ENCODE peak calls at places on chromosome 16, in eight cellular contexts. One of them, this sample, is unnamed.

GRCh38 chr16:31537362-31537921 is 9.7 kb downstream of the AHSP start:
- DNase-seq in fibroblast of lung: no peak
- DNase-seq in cardiac muscle cell: peak
- DNase-seq in HFF-Myc: no peak
- DNase-seq in IMR-90: no peak
- DNase-seq in cardiac fibroblast: no peak
- DNase-seq in AG09309: no peak
- DNase-seq in vagina: no peak
- DNase-seq in this sample: no peak

GRCh38 chr16:14629612-14629918 is 495 bp downstream of the PARN start:
- DNase-seq in fibroblast of lung: peak
- DNase-seq in cardiac muscle cell: no peak
- DNase-seq in HFF-Myc: no peak
- DNase-seq in IMR-90: no peak
- DNase-seq in cardiac fibroblast: no peak
- DNase-seq in AG09309: no peak
- DNase-seq in vagina: no peak
- DNase-seq in this sample: no peak

GRCh38 chr16:55391760-55392375 is 67.9 kb downstream of the IRX6 start:
- DNase-seq in fibroblast of lung: no peak
- DNase-seq in cardiac muscle cell: no peak
- DNase-seq in HFF-Myc: no peak
- DNase-seq in IMR-90: no peak
- DNase-seq in cardiac fibroblast: no peak
- DNase-seq in AG09309: no peak
- DNase-seq in vagina: no peak
- DNase-seq in this sample: no peak

GRCh38 chr16:77591347-77591746 is 131.0 kb upstream of the NUDT7 start:
- DNase-seq in fibroblast of lung: no peak
- DNase-seq in cardiac muscle cell: no peak
- DNase-seq in HFF-Myc: no peak
- DNase-seq in IMR-90: no peak
- DNase-seq in cardiac fibroblast: no peak
- DNase-seq in AG09309: no peak
- DNase-seq in vagina: no peak
- DNase-seq in this sample: no peak

GRCh38 chr16:68920349-68920748 is 77.0 kb downstream of the TANGO6 start:
- DNase-seq in fibroblast of lung: no peak
- DNase-seq in cardiac muscle cell: no peak
- DNase-seq in HFF-Myc: no peak
- DNase-seq in IMR-90: no peak
- DNase-seq in cardiac fibroblast: no peak
- DNase-seq in AG09309: no peak
- DNase-seq in vagina: no peak
- DNase-seq in this sample: no peak

GRCh38 chr16:72947379-72948237 is 100.3 kb downstream of the ZFHX3 start:
- DNase-seq in fibroblast of lung: peak
- DNase-seq in cardiac muscle cell: no peak
- DNase-seq in HFF-Myc: no peak
- DNase-seq in IMR-90: no peak
- DNase-seq in cardiac fibroblast: no peak
- DNase-seq in AG09309: no peak
- DNase-seq in vagina: no peak
- DNase-seq in this sample: no peak

GRCh38 chr16:66619036-66619435 is 14.5 kb downstream of the CMTM3 start:
- DNase-seq in fibroblast of lung: peak
- DNase-seq in cardiac muscle cell: peak
- DNase-seq in HFF-Myc: no peak
- DNase-seq in IMR-90: peak
- DNase-seq in cardiac fibroblast: peak
- DNase-seq in AG09309: no peak
- DNase-seq in vagina: no peak
- DNase-seq in this sample: peak

GRCh38 chr16:22683730-22684280 is 130.2 kb upstream of the HS3ST2 start:
- DNase-seq in fibroblast of lung: no peak
- DNase-seq in cardiac muscle cell: no peak
- DNase-seq in HFF-Myc: no peak
- DNase-seq in IMR-90: no peak
- DNase-seq in cardiac fibroblast: no peak
- DNase-seq in AG09309: no peak
- DNase-seq in vagina: no peak
- DNase-seq in this sample: no peak

GRCh38 chr16:64051826-64052225 is 1070.0 kb downstream of the CDH11 start:
- DNase-seq in fibroblast of lung: peak
- DNase-seq in cardiac muscle cell: peak
- DNase-seq in HFF-Myc: peak
- DNase-seq in IMR-90: no peak
- DNase-seq in cardiac fibroblast: peak
- DNase-seq in AG09309: no peak
- DNase-seq in vagina: no peak
- DNase-seq in this sample: peak

GRCh38 chr16:56193951-56194726 is 2.9 kb downstream of the GNAO1 start:
- DNase-seq in fibroblast of lung: peak
- DNase-seq in cardiac muscle cell: peak
- DNase-seq in HFF-Myc: no peak
- DNase-seq in IMR-90: peak
- DNase-seq in cardiac fibroblast: peak
- DNase-seq in AG09309: no peak
- DNase-seq in vagina: peak
- DNase-seq in this sample: peak

GRCh38 chr16:57981636-57982035 is 10.7 kb upstream of the CNGB1 start:
- DNase-seq in fibroblast of lung: no peak
- DNase-seq in cardiac muscle cell: no peak
- DNase-seq in HFF-Myc: no peak
- DNase-seq in IMR-90: no peak
- DNase-seq in cardiac fibroblast: no peak
- DNase-seq in AG09309: no peak
- DNase-seq in vagina: no peak
- DNase-seq in this sample: no peak

GRCh38 chr16:69626256-69626655 is 60.5 kb downstream of the NFAT5 start:
- DNase-seq in fibroblast of lung: peak
- DNase-seq in cardiac muscle cell: peak
- DNase-seq in HFF-Myc: peak
- DNase-seq in IMR-90: peak
- DNase-seq in cardiac fibroblast: peak
- DNase-seq in AG09309: no peak
- DNase-seq in vagina: no peak
- DNase-seq in this sample: peak

GRCh38 chr16:64711026-64711425 is 410.8 kb downstream of the CDH11 start:
- DNase-seq in fibroblast of lung: no peak
- DNase-seq in cardiac muscle cell: peak
- DNase-seq in HFF-Myc: no peak
- DNase-seq in IMR-90: no peak
- DNase-seq in cardiac fibroblast: no peak
- DNase-seq in AG09309: peak
- DNase-seq in vagina: no peak
- DNase-seq in this sample: peak

GRCh38 chr16:72961115-72961832 is 86.7 kb downstream of the ZFHX3 start:
- DNase-seq in fibroblast of lung: peak
- DNase-seq in cardiac muscle cell: peak
- DNase-seq in HFF-Myc: no peak
- DNase-seq in IMR-90: peak
- DNase-seq in cardiac fibroblast: peak
- DNase-seq in AG09309: no peak
- DNase-seq in vagina: no peak
- DNase-seq in this sample: peak

GRCh38 chr16:23835390-23836077 is at the start of gene PRKCB:
- DNase-seq in fibroblast of lung: peak
- DNase-seq in cardiac muscle cell: peak
- DNase-seq in HFF-Myc: no peak
- DNase-seq in IMR-90: peak
- DNase-seq in cardiac fibroblast: peak
- DNase-seq in AG09309: no peak
- DNase-seq in vagina: no peak
- DNase-seq in this sample: peak

GRCh38 chr16:24286713-24287405 is 30.7 kb downstream of the CACNG3 start:
- DNase-seq in fibroblast of lung: no peak
- DNase-seq in cardiac muscle cell: no peak
- DNase-seq in HFF-Myc: no peak
- DNase-seq in IMR-90: no peak
- DNase-seq in cardiac fibroblast: no peak
- DNase-seq in AG09309: no peak
- DNase-seq in vagina: no peak
- DNase-seq in this sample: no peak

GRCh38 chr16:48641770-48642169 is 31.8 kb upstream of the N4BP1 start:
- DNase-seq in fibroblast of lung: no peak
- DNase-seq in cardiac muscle cell: no peak
- DNase-seq in HFF-Myc: no peak
- DNase-seq in IMR-90: no peak
- DNase-seq in cardiac fibroblast: no peak
- DNase-seq in AG09309: no peak
- DNase-seq in vagina: no peak
- DNase-seq in this sample: no peak
- TF ChIP-seq CTCF in fibroblast of lung: no peak
- TF ChIP-seq CTCF in cardiac muscle cell: no peak
- TF ChIP-seq CTCF in HFF-Myc: no peak
- TF ChIP-seq CTCF in IMR-90: no peak
- TF ChIP-seq CTCF in cardiac fibroblast: no peak
- TF ChIP-seq CTCF in AG09309: no peak
- TF ChIP-seq CTCF in vagina: no peak
- TF ChIP-seq CTCF in this sample: no peak

GRCh38 chr16:1534021-1535020 is 855 bp downstream of the TMEM204 start:
- DNase-seq in fibroblast of lung: peak
- DNase-seq in cardiac muscle cell: no peak
- DNase-seq in HFF-Myc: no peak
- DNase-seq in IMR-90: peak
- DNase-seq in cardiac fibroblast: peak
- DNase-seq in AG09309: no peak
- DNase-seq in vagina: no peak
- DNase-seq in this sample: no peak
- H3K4me3 ChIP-seq in fibroblast of lung: peak
- H3K4me3 ChIP-seq in cardiac muscle cell: no peak
- H3K4me3 ChIP-seq in HFF-Myc: peak
- H3K4me3 ChIP-seq in IMR-90: peak
- H3K4me3 ChIP-seq in cardiac fibroblast: peak
- H3K4me3 ChIP-seq in AG09309: peak
- H3K4me3 ChIP-seq in vagina: peak
- H3K4me3 ChIP-seq in this sample: peak

DNA sequence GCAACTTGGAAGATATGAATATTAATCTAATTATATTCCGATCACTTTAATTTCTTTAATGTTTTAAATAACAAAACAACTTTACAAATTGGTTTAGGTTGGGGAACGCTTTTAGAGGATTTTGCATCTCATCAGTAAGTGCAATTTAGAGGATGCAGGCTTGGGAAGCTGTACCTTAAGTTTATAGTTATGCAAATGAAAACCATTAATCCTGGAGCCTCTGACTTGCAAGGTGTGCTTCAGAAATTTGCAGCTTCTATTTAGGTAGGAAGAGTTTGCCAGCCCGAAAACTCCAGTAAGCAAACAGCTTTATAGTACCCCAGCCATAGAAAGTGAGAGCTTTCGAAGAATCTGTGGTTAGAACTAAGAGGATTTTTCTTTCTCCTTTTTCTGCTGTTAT is 547.0 kb downstream of the MAF start:
- DNase-seq in fibroblast of lung: no peak
- DNase-seq in cardiac muscle cell: no peak
- DNase-seq in HFF-Myc: no peak
- DNase-seq in IMR-90: no peak
- DNase-seq in cardiac fibroblast: no peak
- DNase-seq in AG09309: no peak
- DNase-seq in vagina: no peak
- DNase-seq in this sample: no peak
- TF ChIP-seq CTCF in fibroblast of lung: no peak
- TF ChIP-seq CTCF in cardiac muscle cell: no peak
- TF ChIP-seq CTCF in HFF-Myc: no peak
- TF ChIP-seq CTCF in IMR-90: no peak
- TF ChIP-seq CTCF in cardiac fibroblast: no peak
- TF ChIP-seq CTCF in AG09309: no peak
- TF ChIP-seq CTCF in vagina: no peak
- TF ChIP-seq CTCF in this sample: no peak

GRCh38 chr16:88771294-88771772 is 13.7 kb downstream of the PIEZO1 start:
- DNase-seq in fibroblast of lung: no peak
- DNase-seq in cardiac muscle cell: no peak
- DNase-seq in HFF-Myc: no peak
- DNase-seq in IMR-90: no peak
- DNase-seq in cardiac fibroblast: no peak
- DNase-seq in AG09309: no peak
- DNase-seq in vagina: no peak
- DNase-seq in this sample: no peak
- H3K4me3 ChIP-seq in fibroblast of lung: no peak
- H3K4me3 ChIP-seq in cardiac muscle cell: no peak
- H3K4me3 ChIP-seq in HFF-Myc: no peak
- H3K4me3 ChIP-seq in IMR-90: no peak
- H3K4me3 ChIP-seq in cardiac fibroblast: no peak
- H3K4me3 ChIP-seq in AG09309: no peak
- H3K4me3 ChIP-seq in vagina: no peak
- H3K4me3 ChIP-seq in this sample: no peak

GRCh38 chr16:47697826-47698225 is 236.7 kb downstream of the PHKB start:
- DNase-seq in fibroblast of lung: no peak
- DNase-seq in cardiac muscle cell: no peak
- DNase-seq in HFF-Myc: no peak
- DNase-seq in IMR-90: no peak
- DNase-seq in cardiac fibroblast: no peak
- DNase-seq in AG09309: no peak
- DNase-seq in vagina: no peak
- DNase-seq in this sample: no peak

GRCh38 chr16:47695746-47696145 is 234.6 kb downstream of the PHKB start:
- DNase-seq in fibroblast of lung: no peak
- DNase-seq in cardiac muscle cell: no peak
- DNase-seq in HFF-Myc: no peak
- DNase-seq in IMR-90: no peak
- DNase-seq in cardiac fibroblast: no peak
- DNase-seq in AG09309: no peak
- DNase-seq in vagina: no peak
- DNase-seq in this sample: no peak

GRCh38 chr16:47699090-47699489 is 238.0 kb downstream of the PHKB start:
- DNase-seq in fibroblast of lung: no peak
- DNase-seq in cardiac muscle cell: no peak
- DNase-seq in HFF-Myc: no peak
- DNase-seq in IMR-90: no peak
- DNase-seq in cardiac fibroblast: no peak
- DNase-seq in AG09309: no peak
- DNase-seq in vagina: no peak
- DNase-seq in this sample: no peak

GRCh38 chr16:47694543-47694942 is 233.4 kb downstream of the PHKB start:
- DNase-seq in fibroblast of lung: no peak
- DNase-seq in cardiac muscle cell: no peak
- DNase-seq in HFF-Myc: no peak
- DNase-seq in IMR-90: no peak
- DNase-seq in cardiac fibroblast: no peak
- DNase-seq in AG09309: no peak
- DNase-seq in vagina: no peak
- DNase-seq in this sample: no peak
- TF ChIP-seq CTCF in fibroblast of lung: no peak
- TF ChIP-seq CTCF in cardiac muscle cell: no peak
- TF ChIP-seq CTCF in HFF-Myc: no peak
- TF ChIP-seq CTCF in IMR-90: no peak
- TF ChIP-seq CTCF in cardiac fibroblast: no peak
- TF ChIP-seq CTCF in AG09309: no peak
- TF ChIP-seq CTCF in vagina: no peak
- TF ChIP-seq CTCF in this sample: peak

GRCh38 chr16:85431431-85432124 is 181.5 kb upstream of the GSE1 start:
- DNase-seq in fibroblast of lung: no peak
- DNase-seq in cardiac muscle cell: no peak
- DNase-seq in HFF-Myc: no peak
- DNase-seq in IMR-90: no peak
- DNase-seq in cardiac fibroblast: no peak
- DNase-seq in AG09309: no peak
- DNase-seq in vagina: no peak
- DNase-seq in this sample: no peak
- H3K4me3 ChIP-seq in fibroblast of lung: no peak
- H3K4me3 ChIP-seq in cardiac muscle cell: no peak
- H3K4me3 ChIP-seq in HFF-Myc: no peak
- H3K4me3 ChIP-seq in IMR-90: no peak
- H3K4me3 ChIP-seq in cardiac fibroblast: no peak
- H3K4me3 ChIP-seq in AG09309: no peak
- H3K4me3 ChIP-seq in vagina: no peak
- H3K4me3 ChIP-seq in this sample: no peak

This sample was measured in choroid plexus epithelial cell.